ENCODE peak calls at places on chromosomes 2 and 18, in nine cellular contexts. O, T, H, S, M, I, D, F and P are unnamed samples.

GRCh38 chr18:55422456-55423185 is 165.4 kb downstream of the TCF4 start:
- DNase-seq in S (no peak), H (peak; percentile 32), T (no peak), I (no peak), F (no peak), D (peak; percentile 72), O (peak; percentile 31), M (peak; percentile 69), P (peak; percentile 18)

GRCh38 chr2:3254438-3254941 is 123.1 kb downstream of the EIPR1 start:
- DNase-seq in M (peak; percentile 52), I (no peak), F (no peak), H (no peak), T (no peak), S (no peak), D (no peak), O (no peak), P (no peak)

GRCh38 chr2:42492691-42493467 is 903 bp downstream of the KCNG3 start:
- DNase-seq in M (peak; percentile 73), H (no peak), O (peak; percentile 39), F (peak; percentile 18), T (no peak), D (no peak), S (peak; percentile 12), I (peak; percentile 3), P (no peak)

GRCh38 chr2:60558536-60558935 is 5.1 kb upstream of the BCL11A start:
- DNase-seq in M (no peak), D (no peak), O (no peak), F (no peak), T (no peak), I (no peak), H (no peak), S (no peak), P (no peak)

GRCh38 chr2:229412686-229413085 is 141.6 kb upstream of the PID1 start:
- DNase-seq in H (no peak), I (no peak), D (no peak), F (no peak), O (no peak), S (no peak), T (no peak), M (no peak), P (no peak)

GRCh38 chr18:77254711-77255110 is 5.1 kb downstream of the GALR1 start:
- DNase-seq in S (no peak), T (no peak), H (no peak), O (no peak), D (no peak), F (no peak), I (peak; percentile 41), M (peak; percentile 2), P (no peak)

GRCh38 chr2:224008702-224009261 is 30.3 kb downstream of the SERPINE2 start:
- DNase-seq in F (no peak), S (no peak), M (no peak), T (no peak), H (no peak), O (peak; percentile 61), I (no peak), D (no peak), P (no peak)

GRCh38 chr2:232537499-232537898 is 2.0 kb upstream of the CHRNG start:
- DNase-seq in F (no peak), I (no peak), T (no peak), D (peak; percentile 44), S (no peak), M (no peak), O (no peak), H (peak; percentile 63), P (peak; percentile 82)

GRCh38 chr18:39772155-39772919 is 2182.7 kb upstream of the PIK3C3 start:
- DNase-seq in O (no peak), H (no peak), F (peak; percentile 51), D (no peak), T (no peak), M (no peak), I (peak; percentile 41), S (no peak), P (no peak)

GRCh38 chr2:126302043-126302442 is 353.9 kb upstream of the GYPC start:
- DNase-seq in S (no peak), D (no peak), I (no peak), O (no peak), F (no peak), H (no peak), M (no peak), T (no peak), P (no peak)

GRCh38 chr2:667332-668000 is 9.7 kb downstream of the TMEM18 start:
- DNase-seq in F (peak; percentile 87), M (no peak), T (no peak), H (no peak), S (no peak), I (peak; percentile 79), O (no peak), D (no peak), P (no peak)

GRCh38 chr2:35973737-35974132 is 381.8 kb upstream of the CRIM1 start:
- DNase-seq in F (no peak), T (no peak), D (no peak), M (no peak), O (no peak), I (peak; percentile 25), H (peak; percentile 14), S (no peak), P (no peak)

GRCh38 chr2:66364495-66364992 is 70.4 kb upstream of the MEIS1 start:
- DNase-seq in T (peak; percentile 7), F (peak; percentile 87), H (peak; percentile 17), O (no peak), D (peak; percentile 79), I (peak; percentile 38), M (no peak), S (no peak), P (peak; percentile 14)

GRCh38 chr2:20599001-20599600 is 51.8 kb downstream of the HS1BP3 start:
- DNase-seq in M (no peak), I (no peak), S (no peak), F (no peak), O (no peak), H (peak; percentile 82), T (no peak), D (peak; percentile 79), P (peak; percentile 54)

GRCh38 chr2:174794851-174795374 is 30.6 kb upstream of the CHRNA1 start:
- DNase-seq in I (no peak), T (no peak), D (no peak), S (no peak), O (no peak), H (no peak), F (peak; percentile 40), M (no peak), P (no peak)

GRCh38 chr2:9423100-9423921 is at the start of the genes CPSF3 and ITGB1BP1:
- DNase-seq in D (peak; percentile 99), H (peak; percentile 98), S (peak; percentile 94), O (peak; percentile 96), M (peak; percentile 98), F (peak; percentile 98), I (peak; percentile 98), T (peak; percentile 89), P (peak; percentile 94)

GRCh38 chr2:169365093-169365483 is 2.8 kb upstream of the LRP2 start:
- DNase-seq in M (no peak), I (no peak), T (no peak), O (no peak), D (no peak), S (no peak), F (peak; percentile 28), H (no peak), P (no peak)

GRCh38 chr18:46333371-46334199 is 229.4 kb downstream of the HAUS1 start:
- DNase-seq in D (peak; percentile 56), S (no peak), M (peak; percentile 92), F (peak; percentile 16), T (no peak), O (no peak), I (peak; percentile 45), H (peak; percentile 45), P (no peak)

GRCh38 chr2:240386321-240386720 is 49.1 kb upstream of the GPC1 start:
- DNase-seq in D (peak; percentile 61), H (no peak), S (no peak), T (no peak), F (peak; percentile 49), I (no peak), O (no peak), M (no peak), P (no peak)

GRCh38 chr2:240871071-240871958 is 2.7 kb downstream of the AGXT start:
- DNase-seq in M (no peak), T (no peak), S (no peak), O (no peak), F (no peak), D (peak; percentile 53), I (no peak), H (no peak), P (no peak)

GRCh38 chr2:3689998-3690748 is 13.2 kb upstream of the DCDC2C start:
- DNase-seq in T (no peak), D (no peak), I (no peak), M (no peak), F (no peak), S (no peak), O (no peak), H (no peak), P (no peak)

GRCh38 chr18:50194623-50195532 is at the start of gene MYO5B:
- DNase-seq in I (peak; percentile 85), M (peak; percentile 18), H (peak; percentile 33), O (peak; percentile 85), T (no peak), D (no peak), S (no peak), F (no peak), P (no peak)

GRCh38 chr2:46326231-46326980 is 29.2 kb downstream of the EPAS1 start:
- DNase-seq in T (no peak), M (no peak), F (peak; percentile 61), H (no peak), O (no peak), I (peak; percentile 96), S (no peak), D (no peak), P (no peak)

GRCh38 chr2:100895402-100895801 is 75.5 kb downstream of the NPAS2 start:
- DNase-seq in D (peak; percentile 77), O (peak; percentile 72), H (peak; percentile 67), T (no peak), S (no peak), M (no peak), I (no peak), F (no peak), P (no peak)

GRCh38 chr18:59271606-59272220 is 1.5 kb downstream of the RAX start:
- DNase-seq in D (no peak), M (no peak), O (no peak), T (no peak), I (no peak), H (no peak), F (no peak), S (no peak), P (no peak)

GRCh38 chr18:23857756-23858155 is 156.8 kb upstream of the TTC39C start:
- DNase-seq in M (no peak), D (no peak), S (no peak), H (no peak), F (peak; percentile 56), I (peak; percentile 82), T (no peak), O (no peak), P (no peak)

GRCh38 chr2:58428553-58429284 is 187.6 kb upstream of the FANCL start:
- DNase-seq in D (no peak), I (no peak), H (no peak), T (no peak), F (no peak), O (no peak), M (peak; percentile 88), S (no peak), P (no peak)

GRCh38 chr18:59232309-59233016 is 12.5 kb downstream of the GRP start:
- DNase-seq in M (no peak), I (no peak), D (no peak), O (no peak), H (no peak), T (no peak), S (no peak), F (no peak), P (no peak)

GRCh38 chr2:28751102-28751955 is at the start of gene PPP1CB:
- DNase-seq in O (peak; percentile 93), D (peak; percentile 98), T (peak; percentile 66), F (peak; percentile 99), S (peak; percentile 98), H (peak; percentile 97), M (peak; percentile 96), I (peak; percentile 98), P (peak; percentile 97)

GRCh38 chr18:24763765-24764548 is 303.5 kb downstream of the HRH4 start:
- DNase-seq in F (no peak), D (peak; percentile 64), I (peak; percentile 8), T (no peak), M (no peak), H (peak; percentile 45), O (no peak), S (no peak), P (peak; percentile 5)

GRCh38 chr2:59182249-59182648 is 941.1 kb upstream of the FANCL start:
- DNase-seq in F (peak; percentile 68), I (no peak), M (peak; percentile 32), D (no peak), T (no peak), S (no peak), H (no peak), O (no peak), P (no peak)